ENCODE peak calls at places on chromosome 21, in seven cellular contexts. One of them, this sample, is unnamed.

GRCh38 chr21:29245104-29245643 is 53.5 kb upstream of the BACH1 start:
- DNase-seq in neural progenitor cell: no peak
- DNase-seq in tibial artery: no peak
- DNase-seq in brain microvascular endothelial cell: no peak
- DNase-seq in transverse colon: no peak
- DNase-seq in kidney: no peak
- DNase-seq in colonic mucosa: no peak
- DNase-seq in this sample: no peak

GRCh38 chr21:25562660-25563059 is 44.6 kb downstream of the MRPL39 start:
- DNase-seq in colonic mucosa: no peak
- DNase-seq in brain microvascular endothelial cell: no peak
- DNase-seq in transverse colon: no peak
- DNase-seq in kidney: no peak
- DNase-seq in tibial artery: no peak
- DNase-seq in neural progenitor cell: no peak
- DNase-seq in this sample: no peak

GRCh38 chr21:37787456-37787855 is 128.8 kb downstream of the KCNJ6 start:
- DNase-seq in neural progenitor cell: no peak
- DNase-seq in colonic mucosa: no peak
- DNase-seq in brain microvascular endothelial cell: peak; percentile 86
- DNase-seq in transverse colon: no peak
- DNase-seq in tibial artery: no peak
- DNase-seq in kidney: no peak
- DNase-seq in this sample: no peak

GRCh38 chr21:25837545-25838263 is 102.9 kb downstream of the GABPA start:
- DNase-seq in kidney: no peak
- DNase-seq in transverse colon: no peak
- DNase-seq in neural progenitor cell: no peak
- DNase-seq in brain microvascular endothelial cell: peak; percentile 62
- DNase-seq in colonic mucosa: no peak
- DNase-seq in tibial artery: no peak
- DNase-seq in this sample: no peak

GRCh38 chr21:26005464-26005863 is 165.1 kb downstream of the APP start:
- DNase-seq in transverse colon: no peak
- DNase-seq in colonic mucosa: no peak
- DNase-seq in brain microvascular endothelial cell: no peak
- DNase-seq in kidney: no peak
- DNase-seq in tibial artery: no peak
- DNase-seq in neural progenitor cell: no peak
- DNase-seq in this sample: no peak

GRCh38 chr21:28537371-28538079 is 455.2 kb downstream of the LTN1 start:
- DNase-seq in kidney: no peak
- DNase-seq in transverse colon: no peak
- DNase-seq in colonic mucosa: no peak
- DNase-seq in brain microvascular endothelial cell: peak; percentile 53
- DNase-seq in neural progenitor cell: no peak
- DNase-seq in tibial artery: no peak
- DNase-seq in this sample: no peak

GRCh38 chr21:31922881-31923280 is 50.1 kb downstream of the HUNK start:
- DNase-seq in neural progenitor cell: no peak
- DNase-seq in transverse colon: no peak
- DNase-seq in kidney: no peak
- DNase-seq in brain microvascular endothelial cell: no peak
- DNase-seq in tibial artery: no peak
- DNase-seq in colonic mucosa: no peak
- DNase-seq in this sample: no peak

GRCh38 chr21:28240586-28240985 is 752.1 kb downstream of the LTN1 start:
- DNase-seq in transverse colon: no peak
- DNase-seq in kidney: no peak
- DNase-seq in neural progenitor cell: no peak
- DNase-seq in colonic mucosa: no peak
- DNase-seq in brain microvascular endothelial cell: peak; percentile 36
- DNase-seq in tibial artery: no peak
- DNase-seq in this sample: no peak

GRCh38 chr21:38277501-38278111 is 20.8 kb downstream of the KCNJ15 start:
- DNase-seq in transverse colon: no peak
- DNase-seq in tibial artery: no peak
- DNase-seq in colonic mucosa: peak; percentile 22
- DNase-seq in brain microvascular endothelial cell: peak; percentile 97
- DNase-seq in kidney: no peak
- DNase-seq in neural progenitor cell: no peak
- DNase-seq in this sample: no peak

GRCh38 chr21:31204801-31205200 is 139.3 kb downstream of the TIAM1 start:
- DNase-seq in brain microvascular endothelial cell: no peak
- DNase-seq in neural progenitor cell: no peak
- DNase-seq in kidney: no peak
- DNase-seq in tibial artery: no peak
- DNase-seq in transverse colon: no peak
- DNase-seq in colonic mucosa: no peak
- DNase-seq in this sample: no peak

GRCh38 chr21:26804895-26805609 is 40.2 kb downstream of the ADAMTS1 start:
- DNase-seq in brain microvascular endothelial cell: no peak
- DNase-seq in colonic mucosa: no peak
- DNase-seq in neural progenitor cell: no peak
- DNase-seq in kidney: no peak
- DNase-seq in transverse colon: no peak
- DNase-seq in tibial artery: no peak
- DNase-seq in this sample: no peak

GRCh38 chr21:37367758-37368535 is 1.4 kb downstream of the DYRK1A start:
- DNase-seq in kidney: peak; percentile 88
- DNase-seq in transverse colon: peak; percentile 38
- DNase-seq in tibial artery: peak; percentile 77
- DNase-seq in neural progenitor cell: peak; percentile 44
- DNase-seq in colonic mucosa: peak; percentile 56
- DNase-seq in brain microvascular endothelial cell: peak; percentile 13
- DNase-seq in this sample: peak; percentile 29

GRCh38 chr21:32334980-32335471 is 36.4 kb downstream of the MRAP start:
- DNase-seq in colonic mucosa: no peak
- DNase-seq in tibial artery: peak; percentile 28
- DNase-seq in neural progenitor cell: peak; percentile 28
- DNase-seq in transverse colon: no peak
- DNase-seq in brain microvascular endothelial cell: no peak
- DNase-seq in kidney: no peak
- DNase-seq in this sample: peak; percentile 65

GRCh38 chr21:20943476-20944085 is 54.6 kb upstream of the NCAM2 start:
- DNase-seq in kidney: no peak
- DNase-seq in neural progenitor cell: no peak
- DNase-seq in tibial artery: no peak
- DNase-seq in brain microvascular endothelial cell: no peak
- DNase-seq in colonic mucosa: no peak
- DNase-seq in transverse colon: no peak
- DNase-seq in this sample: no peak

GRCh38 chr21:17900281-17900989 is 81.3 kb upstream of the C21orf91 start:
- DNase-seq in colonic mucosa: no peak
- DNase-seq in kidney: no peak
- DNase-seq in tibial artery: no peak
- DNase-seq in brain microvascular endothelial cell: no peak
- DNase-seq in neural progenitor cell: peak; percentile 26
- DNase-seq in transverse colon: no peak
- DNase-seq in this sample: peak; percentile 19

GRCh38 chr21:18049461-18049860 is 195.2 kb upstream of the CHODL start:
- DNase-seq in neural progenitor cell: no peak
- DNase-seq in colonic mucosa: no peak
- DNase-seq in transverse colon: no peak
- DNase-seq in brain microvascular endothelial cell: no peak
- DNase-seq in kidney: no peak
- DNase-seq in tibial artery: no peak
- DNase-seq in this sample: peak; percentile 80

DNA sequence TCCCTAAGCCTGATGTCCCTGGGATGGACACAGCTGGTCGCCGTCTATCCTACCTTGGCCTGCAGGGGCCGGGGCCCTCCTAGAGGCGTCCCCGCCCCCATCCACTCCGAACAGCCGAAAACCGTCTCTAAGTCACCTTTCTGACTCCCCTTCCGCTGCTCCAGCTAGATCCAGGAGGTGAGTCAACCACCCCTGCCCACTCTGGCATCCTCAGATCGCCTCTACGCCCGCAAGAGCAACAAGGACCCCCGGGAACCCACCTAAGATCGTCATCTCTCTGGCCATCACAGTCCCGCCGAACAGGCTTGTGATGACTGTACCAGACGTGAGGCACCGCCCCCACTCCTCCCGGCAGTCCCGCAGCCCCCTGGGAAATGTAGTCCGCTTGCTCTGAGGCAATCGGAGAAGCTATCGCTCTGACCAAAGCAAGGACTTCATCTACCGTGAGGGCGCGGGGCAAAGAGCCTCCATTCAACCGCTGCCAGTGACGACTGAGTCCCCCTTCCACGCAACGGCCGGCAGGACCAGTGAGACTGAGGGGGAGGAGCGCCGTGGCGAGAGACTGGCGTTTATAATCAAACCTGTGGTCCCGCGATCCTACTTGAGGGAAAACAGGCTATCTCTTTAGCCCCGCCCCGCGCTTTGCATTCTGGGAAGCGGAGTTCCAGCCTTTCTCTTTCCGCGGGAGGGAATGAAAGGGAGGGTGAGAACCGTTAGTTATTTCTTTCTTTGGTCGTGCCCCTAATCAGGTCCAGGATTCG is at the start of gene HSPA13:
- DNase-seq in neural progenitor cell: peak; percentile 100
- DNase-seq in tibial artery: peak; percentile 100
- DNase-seq in kidney: peak; percentile 100
- DNase-seq in brain microvascular endothelial cell: peak; percentile 100
- DNase-seq in transverse colon: peak; percentile 100
- DNase-seq in colonic mucosa: peak; percentile 100
- DNase-seq in this sample: peak; percentile 99
- TF ChIP-seq CTCF in neural progenitor cell: peak; percentile 21
- TF ChIP-seq CTCF in tibial artery: no peak
- TF ChIP-seq CTCF in kidney: no peak
- TF ChIP-seq CTCF in brain microvascular endothelial cell: peak; percentile 22
- TF ChIP-seq CTCF in transverse colon: no peak
- TF ChIP-seq CTCF in colonic mucosa: no peak
- TF ChIP-seq CTCF in this sample: no peak

GRCh38 chr21:16457498-16457897 is 727.7 kb downstream of the USP25 start:
- DNase-seq in brain microvascular endothelial cell: no peak
- DNase-seq in kidney: no peak
- DNase-seq in transverse colon: no peak
- DNase-seq in neural progenitor cell: no peak
- DNase-seq in tibial artery: no peak
- DNase-seq in colonic mucosa: no peak
- DNase-seq in this sample: no peak
- H3K27ac ChIP-seq in brain microvascular endothelial cell: no peak overlapping the region
- H3K27ac ChIP-seq in kidney: no peak overlapping the region
- H3K27ac ChIP-seq in transverse colon: no peak overlapping the region
- H3K27ac ChIP-seq in neural progenitor cell: no peak overlapping the region
- H3K27ac ChIP-seq in tibial artery: no peak overlapping the region
- H3K27ac ChIP-seq in colonic mucosa: no peak overlapping the region
- H3K27ac ChIP-seq in this sample: no peak overlapping the region

GRCh38 chr21:41499920-41500319 is 8.0 kb downstream of the TMPRSS2 start:
- DNase-seq in colonic mucosa: no peak
- DNase-seq in transverse colon: no peak
- DNase-seq in neural progenitor cell: no peak
- DNase-seq in tibial artery: no peak
- DNase-seq in brain microvascular endothelial cell: no peak
- DNase-seq in kidney: no peak
- DNase-seq in this sample: no peak

GRCh38 chr21:41500354-41500753 is 7.6 kb downstream of the TMPRSS2 start:
- DNase-seq in neural progenitor cell: no peak
- DNase-seq in tibial artery: no peak
- DNase-seq in brain microvascular endothelial cell: no peak
- DNase-seq in transverse colon: no peak
- DNase-seq in colonic mucosa: no peak
- DNase-seq in kidney: no peak
- DNase-seq in this sample: no peak

GRCh38 chr21:41500931-41501381 is 7.0 kb downstream of the TMPRSS2 start:
- DNase-seq in neural progenitor cell: no peak
- DNase-seq in colonic mucosa: peak; percentile 79
- DNase-seq in kidney: no peak
- DNase-seq in transverse colon: peak; percentile 75
- DNase-seq in tibial artery: no peak
- DNase-seq in brain microvascular endothelial cell: no peak
- DNase-seq in this sample: no peak

GRCh38 chr21:41503331-41503730 is 4.6 kb downstream of the TMPRSS2 start:
- DNase-seq in tibial artery: no peak
- DNase-seq in brain microvascular endothelial cell: no peak
- DNase-seq in neural progenitor cell: no peak
- DNase-seq in transverse colon: no peak
- DNase-seq in colonic mucosa: no peak
- DNase-seq in kidney: no peak
- DNase-seq in this sample: no peak

GRCh38 chr21:41501919-41502318 is 6.0 kb downstream of the TMPRSS2 start:
- DNase-seq in tibial artery: no peak
- DNase-seq in kidney: no peak
- DNase-seq in brain microvascular endothelial cell: no peak
- DNase-seq in colonic mucosa: no peak
- DNase-seq in transverse colon: no peak
- DNase-seq in neural progenitor cell: no peak
- DNase-seq in this sample: no peak
- H3K4me3 ChIP-seq in tibial artery: no peak overlapping the region
- H3K4me3 ChIP-seq in kidney: peak overlapping the region; percentile 2
- H3K4me3 ChIP-seq in brain microvascular endothelial cell: no peak overlapping the region
- H3K4me3 ChIP-seq in colonic mucosa: no peak overlapping the region
- H3K4me3 ChIP-seq in transverse colon: no peak overlapping the region
- H3K4me3 ChIP-seq in neural progenitor cell: no peak overlapping the region
- H3K4me3 ChIP-seq in this sample: no peak overlapping the region

GRCh38 chr21:44791993-44792392 is 9.6 kb downstream of the UBE2G2 start:
- DNase-seq in kidney: no peak
- DNase-seq in tibial artery: no peak
- DNase-seq in brain microvascular endothelial cell: no peak
- DNase-seq in neural progenitor cell: no peak
- DNase-seq in transverse colon: no peak
- DNase-seq in colonic mucosa: no peak
- DNase-seq in this sample: no peak

GRCh38 chr21:44790401-44790800 is 11.2 kb downstream of the UBE2G2 start:
- DNase-seq in kidney: no peak
- DNase-seq in brain microvascular endothelial cell: no peak
- DNase-seq in tibial artery: no peak
- DNase-seq in neural progenitor cell: no peak
- DNase-seq in colonic mucosa: no peak
- DNase-seq in transverse colon: no peak
- DNase-seq in this sample: no peak

GRCh38 chr21:44789880-44790279 is 11.7 kb downstream of the UBE2G2 start:
- DNase-seq in tibial artery: no peak
- DNase-seq in kidney: no peak
- DNase-seq in colonic mucosa: no peak
- DNase-seq in brain microvascular endothelial cell: no peak
- DNase-seq in neural progenitor cell: no peak
- DNase-seq in transverse colon: no peak
- DNase-seq in this sample: no peak

GRCh38 chr21:44792653-44793052 is 9.0 kb downstream of the UBE2G2 start:
- DNase-seq in brain microvascular endothelial cell: no peak
- DNase-seq in kidney: no peak
- DNase-seq in neural progenitor cell: no peak
- DNase-seq in transverse colon: no peak
- DNase-seq in tibial artery: no peak
- DNase-seq in colonic mucosa: no peak
- DNase-seq in this sample: no peak

GRCh38 chr21:44791246-44791645 is 10.4 kb downstream of the UBE2G2 start:
- DNase-seq in colonic mucosa: no peak
- DNase-seq in brain microvascular endothelial cell: no peak
- DNase-seq in transverse colon: no peak
- DNase-seq in tibial artery: no peak
- DNase-seq in kidney: no peak
- DNase-seq in neural progenitor cell: no peak
- DNase-seq in this sample: no peak
- TF ChIP-seq CTCF in colonic mucosa: no peak
- TF ChIP-seq CTCF in brain microvascular endothelial cell: no peak
- TF ChIP-seq CTCF in transverse colon: no peak
- TF ChIP-seq CTCF in tibial artery: no peak
- TF ChIP-seq CTCF in kidney: no peak
- TF ChIP-seq CTCF in neural progenitor cell: no peak
- TF ChIP-seq CTCF in this sample: no peak